ENCODE peak calls at places on chromosome 4, in seven cellular contexts. One of them, this sample, is unnamed.

GRCh38 chr4:98994474-98995182 is 893 bp upstream of the METAP1 start:
- DNase-seq in DMS153: no peak
- DNase-seq in NCI-H1694 treated with DMSO at 0.1 percent for 48 hours: no peak
- DNase-seq in ELF-1: no peak
- DNase-seq in immature natural killer cell: no peak
- DNase-seq in CD8-positive, alpha-beta T cell: no peak
- DNase-seq in HCT116: no peak
- DNase-seq in this sample: no peak

GRCh38 chr4:57089549-57089948 is 20.6 kb downstream of the IGFBP7 start:
- DNase-seq in DMS153: no peak
- DNase-seq in NCI-H1694 treated with DMSO at 0.1 percent for 48 hours: no peak
- DNase-seq in ELF-1: no peak
- DNase-seq in immature natural killer cell: no peak
- DNase-seq in CD8-positive, alpha-beta T cell: no peak
- DNase-seq in HCT116: no peak
- DNase-seq in this sample: no peak

GRCh38 chr4:176656108-176656507 is 136.6 kb downstream of the VEGFC start:
- DNase-seq in DMS153: no peak
- DNase-seq in NCI-H1694 treated with DMSO at 0.1 percent for 48 hours: no peak
- DNase-seq in ELF-1: no peak
- DNase-seq in immature natural killer cell: no peak
- DNase-seq in CD8-positive, alpha-beta T cell: no peak
- DNase-seq in HCT116: no peak
- DNase-seq in this sample: no peak

GRCh38 chr4:107599841-107600240 is 120.2 kb downstream of the PAPSS1 start:
- DNase-seq in DMS153: no peak
- DNase-seq in NCI-H1694 treated with DMSO at 0.1 percent for 48 hours: no peak
- DNase-seq in ELF-1: no peak
- DNase-seq in immature natural killer cell: no peak
- DNase-seq in CD8-positive, alpha-beta T cell: no peak
- DNase-seq in HCT116: no peak
- DNase-seq in this sample: no peak

GRCh38 chr4:6271701-6272465 is 2.2 kb downstream of the WFS1 start:
- DNase-seq in DMS153: no peak
- DNase-seq in NCI-H1694 treated with DMSO at 0.1 percent for 48 hours: no peak
- DNase-seq in ELF-1: peak
- DNase-seq in immature natural killer cell: no peak
- DNase-seq in CD8-positive, alpha-beta T cell: no peak
- DNase-seq in HCT116: no peak
- DNase-seq in this sample: no peak

GRCh38 chr4:10590896-10591295 is 93.7 kb downstream of the CLNK start:
- DNase-seq in DMS153: no peak
- DNase-seq in NCI-H1694 treated with DMSO at 0.1 percent for 48 hours: no peak
- DNase-seq in ELF-1: no peak
- DNase-seq in immature natural killer cell: no peak
- DNase-seq in CD8-positive, alpha-beta T cell: no peak
- DNase-seq in HCT116: no peak
- DNase-seq in this sample: no peak

GRCh38 chr4:1211951-1212545 is 36.9 kb downstream of the CTBP1 start:
- DNase-seq in DMS153: no peak
- DNase-seq in NCI-H1694 treated with DMSO at 0.1 percent for 48 hours: no peak
- DNase-seq in ELF-1: no peak
- DNase-seq in immature natural killer cell: no peak
- DNase-seq in CD8-positive, alpha-beta T cell: no peak
- DNase-seq in HCT116: no peak
- DNase-seq in this sample: no peak

GRCh38 chr4:123406862-123407261 is 10.3 kb downstream of the SPRY1 start:
- DNase-seq in DMS153: no peak
- DNase-seq in NCI-H1694 treated with DMSO at 0.1 percent for 48 hours: no peak
- DNase-seq in ELF-1: no peak
- DNase-seq in immature natural killer cell: no peak
- DNase-seq in CD8-positive, alpha-beta T cell: no peak
- DNase-seq in HCT116: no peak
- DNase-seq in this sample: no peak

GRCh38 chr4:128355301-128355700 is 67.7 kb upstream of the PGRMC2 start:
- DNase-seq in DMS153: peak
- DNase-seq in NCI-H1694 treated with DMSO at 0.1 percent for 48 hours: no peak
- DNase-seq in ELF-1: peak
- DNase-seq in immature natural killer cell: no peak
- DNase-seq in CD8-positive, alpha-beta T cell: no peak
- DNase-seq in HCT116: no peak
- DNase-seq in this sample: no peak

GRCh38 chr4:135434936-135435335 is 1233.3 kb upstream of the PABPC4L start:
- DNase-seq in DMS153: no peak
- DNase-seq in NCI-H1694 treated with DMSO at 0.1 percent for 48 hours: no peak
- DNase-seq in ELF-1: no peak
- DNase-seq in immature natural killer cell: no peak
- DNase-seq in CD8-positive, alpha-beta T cell: no peak
- DNase-seq in HCT116: no peak
- DNase-seq in this sample: no peak

GRCh38 chr4:30718021-30718888 is 1.9 kb upstream of the PCDH7 start:
- DNase-seq in DMS153: no peak
- DNase-seq in NCI-H1694 treated with DMSO at 0.1 percent for 48 hours: peak
- DNase-seq in ELF-1: peak
- DNase-seq in immature natural killer cell: no peak
- DNase-seq in CD8-positive, alpha-beta T cell: no peak
- DNase-seq in HCT116: no peak
- DNase-seq in this sample: peak

GRCh38 chr4:172142331-172142738 is 329.1 kb downstream of the GALNTL6 start:
- DNase-seq in DMS153: no peak
- DNase-seq in NCI-H1694 treated with DMSO at 0.1 percent for 48 hours: no peak
- DNase-seq in ELF-1: no peak
- DNase-seq in immature natural killer cell: no peak
- DNase-seq in CD8-positive, alpha-beta T cell: no peak
- DNase-seq in HCT116: no peak
- DNase-seq in this sample: no peak

GRCh38 chr4:107747748-107748486 is 27.9 kb upstream of the PAPSS1 start:
- DNase-seq in DMS153: peak
- DNase-seq in NCI-H1694 treated with DMSO at 0.1 percent for 48 hours: peak
- DNase-seq in ELF-1: no peak
- DNase-seq in immature natural killer cell: no peak
- DNase-seq in CD8-positive, alpha-beta T cell: no peak
- DNase-seq in HCT116: no peak
- DNase-seq in this sample: no peak

GRCh38 chr4:2304321-2304876 is 42.5 kb upstream of the MXD4 start:
- DNase-seq in DMS153: no peak
- DNase-seq in NCI-H1694 treated with DMSO at 0.1 percent for 48 hours: no peak
- DNase-seq in ELF-1: no peak
- DNase-seq in immature natural killer cell: no peak
- DNase-seq in CD8-positive, alpha-beta T cell: no peak
- DNase-seq in HCT116: no peak
- DNase-seq in this sample: no peak

GRCh38 chr4:3461515-3462291 is 1.4 kb upstream of the DOK7 start:
- DNase-seq in DMS153: peak
- DNase-seq in NCI-H1694 treated with DMSO at 0.1 percent for 48 hours: peak
- DNase-seq in ELF-1: no peak
- DNase-seq in immature natural killer cell: no peak
- DNase-seq in CD8-positive, alpha-beta T cell: no peak
- DNase-seq in HCT116: no peak
- DNase-seq in this sample: no peak

GRCh38 chr4:150625033-150625432 is 43.1 kb downstream of the MAB21L2 start:
- DNase-seq in DMS153: no peak
- DNase-seq in NCI-H1694 treated with DMSO at 0.1 percent for 48 hours: no peak
- DNase-seq in ELF-1: no peak
- DNase-seq in immature natural killer cell: no peak
- DNase-seq in CD8-positive, alpha-beta T cell: no peak
- DNase-seq in HCT116: no peak
- DNase-seq in this sample: no peak

GRCh38 chr4:147560632-147561031 is 56.6 kb upstream of the TMEM184C start:
- DNase-seq in DMS153: no peak
- DNase-seq in NCI-H1694 treated with DMSO at 0.1 percent for 48 hours: no peak
- DNase-seq in ELF-1: no peak
- DNase-seq in immature natural killer cell: no peak
- DNase-seq in CD8-positive, alpha-beta T cell: no peak
- DNase-seq in HCT116: no peak
- DNase-seq in this sample: no peak

GRCh38 chr4:68167706-68168105 is 38.0 kb upstream of the TMPRSS11F start:
- DNase-seq in DMS153: no peak
- DNase-seq in NCI-H1694 treated with DMSO at 0.1 percent for 48 hours: peak
- DNase-seq in ELF-1: no peak
- DNase-seq in immature natural killer cell: no peak
- DNase-seq in CD8-positive, alpha-beta T cell: no peak
- DNase-seq in HCT116: no peak
- DNase-seq in this sample: no peak

GRCh38 chr4:99205104-99205979 is 13.7 kb downstream of the ADH6 start:
- DNase-seq in DMS153: peak
- DNase-seq in NCI-H1694 treated with DMSO at 0.1 percent for 48 hours: no peak
- DNase-seq in ELF-1: no peak
- DNase-seq in immature natural killer cell: no peak
- DNase-seq in CD8-positive, alpha-beta T cell: no peak
- DNase-seq in HCT116: no peak
- DNase-seq in this sample: no peak

GRCh38 chr4:142036795-142037583 is 400.6 kb downstream of the IL15 start:
- DNase-seq in DMS153: no peak
- DNase-seq in NCI-H1694 treated with DMSO at 0.1 percent for 48 hours: no peak
- DNase-seq in ELF-1: no peak
- DNase-seq in immature natural killer cell: no peak
- DNase-seq in CD8-positive, alpha-beta T cell: no peak
- DNase-seq in HCT116: peak
- DNase-seq in this sample: no peak

GRCh38 chr4:158914178-158914577 is 145.4 kb downstream of the FNIP2 start:
- DNase-seq in DMS153: no peak
- DNase-seq in NCI-H1694 treated with DMSO at 0.1 percent for 48 hours: no peak
- DNase-seq in ELF-1: no peak
- DNase-seq in immature natural killer cell: no peak
- DNase-seq in CD8-positive, alpha-beta T cell: no peak
- DNase-seq in HCT116: no peak
- DNase-seq in this sample: no peak

GRCh38 chr4:115950806-115951205 is 837.4 kb upstream of the NDST4 start:
- DNase-seq in DMS153: no peak
- DNase-seq in NCI-H1694 treated with DMSO at 0.1 percent for 48 hours: no peak
- DNase-seq in ELF-1: no peak
- DNase-seq in immature natural killer cell: no peak
- DNase-seq in CD8-positive, alpha-beta T cell: no peak
- DNase-seq in HCT116: no peak
- DNase-seq in this sample: no peak

GRCh38 chr4:150236626-150237025 is 158.4 kb downstream of the DCLK2 start:
- DNase-seq in DMS153: no peak
- DNase-seq in NCI-H1694 treated with DMSO at 0.1 percent for 48 hours: no peak
- DNase-seq in ELF-1: no peak
- DNase-seq in immature natural killer cell: no peak
- DNase-seq in CD8-positive, alpha-beta T cell: no peak
- DNase-seq in HCT116: no peak
- DNase-seq in this sample: no peak

GRCh38 chr4:69617083-69617694 is 22.3 kb downstream of the UGT2A2 start:
- DNase-seq in DMS153: peak
- DNase-seq in NCI-H1694 treated with DMSO at 0.1 percent for 48 hours: peak
- DNase-seq in ELF-1: no peak
- DNase-seq in immature natural killer cell: no peak
- DNase-seq in CD8-positive, alpha-beta T cell: no peak
- DNase-seq in HCT116: peak
- DNase-seq in this sample: no peak

GRCh38 chr4:87502580-87503238 is 26.5 kb downstream of the SPARCL1 start:
- DNase-seq in DMS153: peak
- DNase-seq in NCI-H1694 treated with DMSO at 0.1 percent for 48 hours: no peak
- DNase-seq in ELF-1: no peak
- DNase-seq in immature natural killer cell: no peak
- DNase-seq in CD8-positive, alpha-beta T cell: no peak
- DNase-seq in HCT116: peak
- DNase-seq in this sample: no peak

GRCh38 chr4:99722006-99722405 is 64.4 kb upstream of the C4orf54 start:
- DNase-seq in DMS153: no peak
- DNase-seq in NCI-H1694 treated with DMSO at 0.1 percent for 48 hours: no peak
- DNase-seq in ELF-1: no peak
- DNase-seq in immature natural killer cell: no peak
- DNase-seq in CD8-positive, alpha-beta T cell: no peak
- DNase-seq in HCT116: no peak
- DNase-seq in this sample: no peak

GRCh38 chr4:120018786-120019185 is 47.9 kb downstream of the MAD2L1 start:
- DNase-seq in DMS153: no peak
- DNase-seq in NCI-H1694 treated with DMSO at 0.1 percent for 48 hours: no peak
- DNase-seq in ELF-1: no peak
- DNase-seq in immature natural killer cell: no peak
- DNase-seq in CD8-positive, alpha-beta T cell: no peak
- DNase-seq in HCT116: no peak
- DNase-seq in this sample: no peak

GRCh38 chr4:78591404-78591803 is 39.8 kb downstream of the ANXA3 start:
- DNase-seq in DMS153: no peak
- DNase-seq in NCI-H1694 treated with DMSO at 0.1 percent for 48 hours: no peak
- DNase-seq in ELF-1: no peak
- DNase-seq in immature natural killer cell: no peak
- DNase-seq in CD8-positive, alpha-beta T cell: no peak
- DNase-seq in HCT116: no peak
- DNase-seq in this sample: no peak

GRCh38 chr4:143391261-143391660 is 54.6 kb downstream of the GAB1 start:
- DNase-seq in DMS153: no peak
- DNase-seq in NCI-H1694 treated with DMSO at 0.1 percent for 48 hours: no peak
- DNase-seq in ELF-1: no peak
- DNase-seq in immature natural killer cell: no peak
- DNase-seq in CD8-positive, alpha-beta T cell: no peak
- DNase-seq in HCT116: no peak
- DNase-seq in this sample: no peak

GRCh38 chr4:98377626-98378025 is 116.4 kb downstream of the RAP1GDS1 start:
- DNase-seq in DMS153: no peak
- DNase-seq in NCI-H1694 treated with DMSO at 0.1 percent for 48 hours: no peak
- DNase-seq in ELF-1: no peak
- DNase-seq in immature natural killer cell: no peak
- DNase-seq in CD8-positive, alpha-beta T cell: no peak
- DNase-seq in HCT116: no peak
- DNase-seq in this sample: no peak

GRCh38 chr4:29423836-29424721 is 1296.1 kb upstream of the PCDH7 start:
- DNase-seq in DMS153: no peak
- DNase-seq in NCI-H1694 treated with DMSO at 0.1 percent for 48 hours: no peak
- DNase-seq in ELF-1: no peak
- DNase-seq in immature natural killer cell: no peak
- DNase-seq in CD8-positive, alpha-beta T cell: no peak
- DNase-seq in HCT116: peak
- DNase-seq in this sample: no peak

GRCh38 chr4:87213425-87213824 is 7.0 kb downstream of the KLHL8 start:
- DNase-seq in DMS153: no peak
- DNase-seq in NCI-H1694 treated with DMSO at 0.1 percent for 48 hours: no peak
- DNase-seq in ELF-1: no peak
- DNase-seq in immature natural killer cell: no peak
- DNase-seq in CD8-positive, alpha-beta T cell: no peak
- DNase-seq in HCT116: no peak
- DNase-seq in this sample: no peak